ENCODE peak calls at places on chromosomes 2 and 18, in four cellular contexts. One of them, this sample, is unnamed.

GRCh38 chr18:26875040-26875654 is 9.6 kb upstream of the AQP4 start:
- DNase-seq in right lobe of liver: no peak
- DNase-seq in foreskin fibroblast: no peak
- DNase-seq in GM13976: no peak
- DNase-seq in this sample: no peak

GRCh38 chr2:174985624-174986023 is 19.6 kb downstream of the CHN1 start:
- DNase-seq in right lobe of liver: no peak
- DNase-seq in foreskin fibroblast: no peak
- DNase-seq in GM13976: no peak
- DNase-seq in this sample: no peak

GRCh38 chr2:207617011-207617671 is 8.1 kb downstream of the METTL21A start:
- DNase-seq in right lobe of liver: no peak
- DNase-seq in foreskin fibroblast: peak
- DNase-seq in GM13976: no peak
- DNase-seq in this sample: no peak

GRCh38 chr18:65968605-65969004 is 217.8 kb downstream of the CDH7 start:
- DNase-seq in right lobe of liver: no peak
- DNase-seq in foreskin fibroblast: no peak
- DNase-seq in GM13976: no peak
- DNase-seq in this sample: no peak

GRCh38 chr2:184598313-184599053 is at the start of gene ZNF804A:
- DNase-seq in right lobe of liver: peak
- DNase-seq in foreskin fibroblast: peak
- DNase-seq in GM13976: peak
- DNase-seq in this sample: peak

GRCh38 chr2:129877795-129878775 is 101.4 kb upstream of the RAB6C start:
- DNase-seq in right lobe of liver: no peak
- DNase-seq in foreskin fibroblast: peak
- DNase-seq in GM13976: peak
- DNase-seq in this sample: no peak

GRCh38 chr18:58567453-58568196 is 61.3 kb downstream of the ALPK2 start:
- DNase-seq in right lobe of liver: peak
- DNase-seq in foreskin fibroblast: peak
- DNase-seq in GM13976: no peak
- DNase-seq in this sample: no peak

GRCh38 chr2:69946351-69947077 is 14.9 kb downstream of the ASPRV1 start:
- DNase-seq in right lobe of liver: no peak
- DNase-seq in foreskin fibroblast: peak
- DNase-seq in GM13976: peak
- DNase-seq in this sample: no peak

GRCh38 chr18:48834421-48835011 is 116.2 kb downstream of the SMAD7 start:
- DNase-seq in right lobe of liver: peak
- DNase-seq in foreskin fibroblast: peak
- DNase-seq in GM13976: peak
- DNase-seq in this sample: peak

GRCh38 chr2:28552045-28552823 is 56.4 kb downstream of the PLB1 start:
- DNase-seq in right lobe of liver: no peak
- DNase-seq in foreskin fibroblast: peak
- DNase-seq in GM13976: no peak
- DNase-seq in this sample: no peak

GRCh38 chr2:10361220-10361588 is 58.5 kb downstream of the HPCAL1 start:
- DNase-seq in right lobe of liver: no peak
- DNase-seq in foreskin fibroblast: no peak
- DNase-seq in GM13976: no peak
- DNase-seq in this sample: no peak

GRCh38 chr2:136653836-136654235 is 111.5 kb upstream of the THSD7B start:
- DNase-seq in right lobe of liver: no peak
- DNase-seq in foreskin fibroblast: no peak
- DNase-seq in GM13976: no peak
- DNase-seq in this sample: no peak

GRCh38 chr18:58257461-58257860 is 213.4 kb downstream of the NEDD4L start:
- DNase-seq in right lobe of liver: no peak
- DNase-seq in foreskin fibroblast: no peak
- DNase-seq in GM13976: peak
- DNase-seq in this sample: no peak

GRCh38 chr2:84906900-84907714 is 1.7 kb downstream of the TMSB10 start:
- DNase-seq in right lobe of liver: peak
- DNase-seq in foreskin fibroblast: peak
- DNase-seq in GM13976: peak
- DNase-seq in this sample: no peak

GRCh38 chr18:77608807-77609206 is 359.2 kb downstream of the GALR1 start:
- DNase-seq in right lobe of liver: no peak
- DNase-seq in foreskin fibroblast: no peak
- DNase-seq in GM13976: no peak
- DNase-seq in this sample: no peak

GRCh38 chr2:11056614-11057013 is 98.7 kb upstream of the SLC66A3 start:
- DNase-seq in right lobe of liver: no peak
- DNase-seq in foreskin fibroblast: peak
- DNase-seq in GM13976: no peak
- DNase-seq in this sample: no peak

GRCh38 chr18:29749699-29750098 is 1292.8 kb downstream of the DSC3 start:
- DNase-seq in right lobe of liver: no peak
- DNase-seq in foreskin fibroblast: no peak
- DNase-seq in GM13976: no peak
- DNase-seq in this sample: no peak

GRCh38 chr2:3634631-3635091 is 23.3 kb upstream of the ALLC start:
- DNase-seq in right lobe of liver: no peak
- DNase-seq in foreskin fibroblast: no peak
- DNase-seq in GM13976: no peak
- DNase-seq in this sample: peak

GRCh38 chr2:114729025-114729424 is 286.6 kb downstream of the DPP10 start:
- DNase-seq in right lobe of liver: no peak
- DNase-seq in foreskin fibroblast: no peak
- DNase-seq in GM13976: no peak
- DNase-seq in this sample: no peak

GRCh38 chr2:46286715-46287114 is 10.5 kb upstream of the EPAS1 start:
- DNase-seq in right lobe of liver: no peak
- DNase-seq in foreskin fibroblast: no peak
- DNase-seq in GM13976: no peak
- DNase-seq in this sample: no peak

GRCh38 chr2:33064349-33064801 is 117.6 kb downstream of the LTBP1 start:
- DNase-seq in right lobe of liver: no peak
- DNase-seq in foreskin fibroblast: no peak
- DNase-seq in GM13976: no peak
- DNase-seq in this sample: no peak

GRCh38 chr2:20650412-20650879 is 452 bp downstream of the HS1BP3 start:
- DNase-seq in right lobe of liver: no peak
- DNase-seq in foreskin fibroblast: no peak
- DNase-seq in GM13976: peak
- DNase-seq in this sample: no peak

GRCh38 chr2:213251618-213252017 is 32.6 kb upstream of the SPAG16 start:
- DNase-seq in right lobe of liver: no peak
- DNase-seq in foreskin fibroblast: peak
- DNase-seq in GM13976: peak
- DNase-seq in this sample: no peak

GRCh38 chr2:1992280-1992679 is 248.0 kb upstream of the PXDN start:
- DNase-seq in right lobe of liver: peak
- DNase-seq in foreskin fibroblast: no peak
- DNase-seq in GM13976: no peak
- DNase-seq in this sample: no peak

GRCh38 chr2:101367508-101367907 is 19.8 kb downstream of the CREG2 start:
- DNase-seq in right lobe of liver: no peak
- DNase-seq in foreskin fibroblast: no peak
- DNase-seq in GM13976: no peak
- DNase-seq in this sample: no peak
- TF ChIP-seq CTCF in right lobe of liver: no peak
- TF ChIP-seq CTCF in foreskin fibroblast: no peak
- TF ChIP-seq CTCF in GM13976: no peak
- TF ChIP-seq CTCF in this sample: no peak

DNA sequence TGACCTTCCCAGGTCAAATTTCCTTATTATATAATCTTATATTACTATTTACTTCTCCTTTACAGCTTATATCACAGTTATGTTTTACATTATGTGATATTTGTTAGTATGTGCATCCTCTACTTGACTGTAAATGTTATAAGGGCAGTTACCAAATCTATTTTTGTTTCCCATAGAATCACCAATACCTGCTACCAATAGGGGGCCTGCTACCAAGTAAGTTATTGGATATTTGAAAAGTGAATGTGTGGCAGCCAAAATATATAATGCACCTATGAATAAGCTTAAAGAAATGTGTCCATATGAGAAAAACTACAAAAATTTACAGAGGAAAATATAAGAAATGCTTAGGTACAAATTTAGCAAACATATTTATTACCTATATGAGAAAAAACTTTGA is 23.9 kb upstream of the CTAGE1 start:
- DNase-seq in right lobe of liver: no peak
- DNase-seq in foreskin fibroblast: no peak
- DNase-seq in GM13976: no peak
- DNase-seq in this sample: no peak
- TF ChIP-seq CTCF in right lobe of liver: no peak
- TF ChIP-seq CTCF in foreskin fibroblast: no peak
- TF ChIP-seq CTCF in GM13976: no peak
- TF ChIP-seq CTCF in this sample: peak

GRCh38 chr2:50346586-50347351 is 685.2 kb downstream of the NRXN1 start:
- DNase-seq in right lobe of liver: no peak
- DNase-seq in foreskin fibroblast: no peak
- DNase-seq in GM13976: no peak
- DNase-seq in this sample: no peak

GRCh38 chr2:50347355-50348044 is 684.4 kb downstream of the NRXN1 start:
- DNase-seq in right lobe of liver: no peak
- DNase-seq in foreskin fibroblast: no peak
- DNase-seq in GM13976: no peak
- DNase-seq in this sample: no peak

GRCh38 chr2:50344509-50345106 is 687.3 kb downstream of the NRXN1 start:
- DNase-seq in right lobe of liver: no peak
- DNase-seq in foreskin fibroblast: no peak
- DNase-seq in GM13976: no peak
- DNase-seq in this sample: no peak

GRCh38 chr2:50345691-50346090 is 686.2 kb downstream of the NRXN1 start:
- DNase-seq in right lobe of liver: no peak
- DNase-seq in foreskin fibroblast: no peak
- DNase-seq in GM13976: no peak
- DNase-seq in this sample: no peak

GRCh38 chr2:50346104-50346503 is 685.8 kb downstream of the NRXN1 start:
- DNase-seq in right lobe of liver: peak
- DNase-seq in foreskin fibroblast: no peak
- DNase-seq in GM13976: no peak
- DNase-seq in this sample: no peak
- TF ChIP-seq CTCF in right lobe of liver: no peak
- TF ChIP-seq CTCF in foreskin fibroblast: no peak
- TF ChIP-seq CTCF in GM13976: no peak
- TF ChIP-seq CTCF in this sample: no peak

DNA sequence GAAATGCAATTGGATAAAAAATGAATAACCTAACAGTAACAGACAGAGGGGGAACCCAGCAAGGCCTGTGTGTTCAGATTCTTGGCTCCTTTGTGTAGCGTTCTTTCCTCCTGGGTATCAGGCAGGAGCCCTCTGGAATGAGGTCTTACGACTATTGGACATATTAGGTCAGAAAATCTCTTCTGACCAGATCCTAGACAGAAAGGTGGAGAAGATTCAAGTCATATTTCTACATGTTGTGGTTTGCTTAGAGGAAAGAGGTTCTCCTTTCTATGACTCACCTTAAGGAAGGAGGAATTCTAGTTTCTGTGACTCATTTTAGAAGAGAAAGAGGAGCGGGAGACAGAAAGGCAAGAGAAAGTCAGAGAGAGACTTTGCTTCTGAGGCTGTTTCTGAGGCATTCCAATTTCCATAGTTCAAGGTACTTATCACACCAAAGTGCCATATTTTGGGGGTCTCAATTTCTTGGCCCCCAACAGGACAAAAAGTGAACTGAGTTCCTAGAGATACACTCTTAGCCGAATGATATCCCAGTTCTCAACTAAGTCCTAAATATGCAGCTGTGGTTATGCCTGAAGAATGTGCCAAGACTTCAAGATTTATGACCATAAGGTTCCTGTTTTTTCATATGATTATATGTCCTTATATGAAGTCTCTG is 618.6 kb downstream of the ZEB2 start:
- DNase-seq in right lobe of liver: no peak
- DNase-seq in foreskin fibroblast: peak
- DNase-seq in GM13976: no peak
- DNase-seq in this sample: no peak
- TF ChIP-seq CTCF in right lobe of liver: no peak
- TF ChIP-seq CTCF in foreskin fibroblast: no peak
- TF ChIP-seq CTCF in GM13976: no peak
- TF ChIP-seq CTCF in this sample: peak

This sample was measured in chondrocyte.